ENCODE peak calls at places on chromosomes 13 and 19, in seven cellular contexts. L is aorta; U is LoVo; M is NCI-H2081; V is stimulated activated CD4-positive, alpha-beta T cell treated with anti-CD3 and anti-CD28 coated beads, TNF-alpha, amount 100 ng/mL, for 4 hours; D is mucosa of gallbladder; T is AG04450. B is an unnamed sample.

GRCh38 chr13:111908981-111909380 is 158.0 kb upstream of the SOX1 start:
- DNase-seq in D (no peak), V (no peak), L (peak), U (no peak), T (no peak), M (no peak), B (no peak)

GRCh38 chr13:87666826-87667225 is 4.3 kb upstream of the SLITRK5 start:
- DNase-seq in L (no peak), M (peak), U (no peak), V (no peak), T (no peak), D (no peak), B (no peak)

GRCh38 chr19:33488826-33489225 is 32.8 kb downstream of the PEPD start:
- DNase-seq in U (no peak), V (no peak), T (no peak), D (no peak), L (peak), M (no peak), B (no peak)

GRCh38 chr19:5148794-5149190 is 179.9 kb downstream of the KDM4B start:
- DNase-seq in V (no peak), M (no peak), D (no peak), U (no peak), T (no peak), L (peak), B (no peak)

GRCh38 chr19:40601061-40601973 is at the start of gene LTBP4:
- DNase-seq in M (no peak), U (peak), V (no peak), T (no peak), L (peak), D (no peak), B (no peak)

GRCh38 chr13:113591750-113592149 is 7.2 kb downstream of the TFDP1 start:
- DNase-seq in U (no peak), M (no peak), D (no peak), L (peak), T (no peak), V (no peak), B (no peak)

GRCh38 chr13:112435973-112436372 is 59.8 kb downstream of the SPACA7 start:
- DNase-seq in M (no peak), U (no peak), D (no peak), L (no peak), T (no peak), V (no peak), B (no peak)

GRCh38 chr13:113836917-113837553 is 26.8 kb downstream of the GAS6 start:
- DNase-seq in U (peak), D (peak), M (peak), V (no peak), T (peak), L (no peak), B (peak)

GRCh38 chr13:67123165-67123564 is 107.0 kb downstream of the PCDH9 start:
- DNase-seq in V (no peak), D (no peak), T (no peak), U (no peak), M (no peak), L (no peak), B (no peak)

GRCh38 chr19:53982611-53983010 is 8.8 kb upstream of the CACNG6 start:
- DNase-seq in M (no peak), D (no peak), T (no peak), L (peak), U (peak), V (no peak), B (no peak)

GRCh38 chr13:97141564-97142005 is 80.5 kb upstream of the MBNL2 start:
- DNase-seq in M (peak), U (peak), L (no peak), V (no peak), D (peak), T (peak), B (peak)

GRCh38 chr19:14118165-14119051 is 846 bp upstream of the PRKACA start:
- DNase-seq in U (peak), L (peak), M (peak), D (peak), V (no peak), T (no peak), B (no peak)

GRCh38 chr13:48078251-48078656 is 16.6 kb downstream of the MED4 start:
- DNase-seq in M (peak), V (no peak), U (no peak), L (no peak), T (no peak), D (no peak), B (peak)

GRCh38 chr13:108428691-108429090 is 159.2 kb downstream of the TNFSF13B start:
- DNase-seq in L (no peak), V (no peak), T (no peak), M (no peak), D (no peak), U (no peak), B (no peak)

GRCh38 chr19:5940260-5941208 is 26.5 kb downstream of the CAPS start:
- DNase-seq in V (no peak), T (no peak), D (no peak), U (no peak), M (no peak), L (no peak), B (no peak)

GRCh38 chr13:112510987-112511715 is 76.8 kb downstream of the TUBGCP3 start:
- DNase-seq in T (no peak), D (no peak), L (no peak), U (no peak), V (no peak), M (no peak), B (no peak)

GRCh38 chr13:27293873-27294515 is 23.4 kb downstream of the RASL11A start:
- DNase-seq in T (no peak), U (no peak), V (no peak), M (no peak), D (no peak), L (no peak), B (no peak)

GRCh38 chr13:45011198-45011597 is 21.9 kb downstream of the GPALPP1 start:
- DNase-seq in D (no peak), T (no peak), L (no peak), M (no peak), V (no peak), U (no peak), B (no peak)

GRCh38 chr19:35774274-35775045 is 904 bp upstream of the ARHGAP33 start:
- DNase-seq in V (no peak), L (peak), D (no peak), T (no peak), M (peak), U (no peak), B (no peak)

GRCh38 chr13:97844151-97844550 is 109.3 kb upstream of the IPO5 start:
- DNase-seq in M (no peak), T (no peak), V (no peak), L (no peak), D (no peak), U (no peak), B (no peak)

GRCh38 chr13:110308377-110309158 is 1.5 kb downstream of the COL4A2 start:
- DNase-seq in M (peak), U (no peak), L (no peak), V (no peak), T (no peak), D (no peak), B (no peak)

GRCh38 chr13:101211261-101211660 is 205.0 kb downstream of the NALCN start:
- DNase-seq in M (no peak), L (no peak), D (no peak), V (no peak), T (no peak), U (no peak), B (no peak)

GRCh38 chr13:84609716-84610115 is 727.4 kb upstream of the SLITRK1 start:
- DNase-seq in L (no peak), M (no peak), V (no peak), D (no peak), T (peak), U (no peak), B (no peak)

GRCh38 chr13:80497007-80497406 is 156.1 kb upstream of the SPRY2 start:
- DNase-seq in V (no peak), L (no peak), D (no peak), T (no peak), U (no peak), M (no peak), B (no peak)

GRCh38 chr13:71358218-71358617 is 508.8 kb downstream of the DACH1 start:
- DNase-seq in D (peak), M (no peak), V (no peak), T (no peak), U (no peak), L (no peak), B (no peak)

GRCh38 chr13:46182491-46182877 is 507 bp upstream of the LCP1 start:
- DNase-seq in U (no peak), M (no peak), V (no peak), T (no peak), D (no peak), L (no peak), B (no peak)

GRCh38 chr13:39419866-39420265 is 183.1 kb downstream of the LHFPL6 start:
- DNase-seq in D (no peak), U (no peak), L (no peak), V (no peak), M (peak), T (no peak), B (no peak)

GRCh38 chr13:84137292-84137691 is 255.0 kb upstream of the SLITRK1 start:
- DNase-seq in U (no peak), D (no peak), T (no peak), V (no peak), L (no peak), M (no peak), B (no peak)

GRCh38 chr13:33629610-33630009 is 188.3 kb upstream of the RFC3 start:
- DNase-seq in T (no peak), D (no peak), L (no peak), V (no peak), U (no peak), M (no peak), B (no peak)

GRCh38 chr13:113927661-113928581 is 46.0 kb downstream of the C13orf46 start:
- DNase-seq in L (peak), M (no peak), V (no peak), T (peak), U (no peak), D (peak), B (no peak)

GRCh38 chr13:60267498-60268202 is 103.9 kb upstream of the DIAPH3 start:
- DNase-seq in L (no peak), D (peak), T (no peak), V (no peak), U (no peak), M (no peak), B (no peak)

GRCh38 chr19:31502536-31503170 is 153.4 kb upstream of the TSHZ3 start:
- DNase-seq in D (no peak), U (no peak), M (no peak), L (no peak), T (no peak), V (no peak), B (no peak)

B was measured in HCT116.